ENCODE peak calls at places on chromosome 3, in six cellular contexts. L, U, Q, J, G and M are unnamed samples.

GRCh38 chr3:43732747-43733425 is 42.1 kb downstream of the ABHD5 start:
- DNase-seq in U (no peak), L (no peak), J (no peak), G (no peak), Q (no peak), M (no peak)

GRCh38 chr3:28935141-28935540 is 345.7 kb upstream of the RBMS3 start:
- DNase-seq in Q (no peak), L (no peak), G (no peak), U (no peak), J (no peak), M (no peak)

GRCh38 chr3:136621628-136622027 is 130.6 kb downstream of the STAG1 start:
- DNase-seq in U (no peak), G (no peak), J (no peak), Q (no peak), L (no peak), M (no peak)

GRCh38 chr3:117409701-117410459 is 700.3 kb downstream of the TUSC7 start:
- DNase-seq in U (no peak), Q (no peak), J (peak; percentile 44), L (no peak), G (no peak), M (no peak)

GRCh38 chr3:20186600-20187004 is 596 bp upstream of the SGO1 start:
- DNase-seq in U (no peak), L (no peak), Q (no peak), G (no peak), J (no peak), M (no peak)

GRCh38 chr3:71703796-71704195 is 21.4 kb downstream of the EIF4E3 start:
- DNase-seq in G (no peak), U (no peak), Q (no peak), L (no peak), J (no peak), M (no peak)

GRCh38 chr3:195265363-195265976 is 5.5 kb downstream of the XXYLT1 start:
- DNase-seq in L (no peak), Q (no peak), U (no peak), J (no peak), G (no peak), M (no peak)

GRCh38 chr3:191753186-191753585 is 292.2 kb downstream of the PYDC2 start:
- DNase-seq in L (no peak), U (no peak), Q (no peak), J (no peak), G (no peak), M (no peak)

GRCh38 chr3:132231633-132232032 is 85.6 kb upstream of the ACP3 start:
- DNase-seq in U (no peak), L (no peak), Q (no peak), J (no peak), G (no peak), M (no peak)

GRCh38 chr3:167898091-167898490 is 162.6 kb downstream of the SERPINI1 start:
- DNase-seq in J (no peak), G (no peak), L (no peak), U (no peak), Q (no peak), M (no peak)

GRCh38 chr3:72977060-72977459 is 19.6 kb upstream of the PPP4R2 start:
- DNase-seq in Q (no peak), G (no peak), L (no peak), U (no peak), J (no peak), M (no peak)

GRCh38 chr3:89506462-89507143 is 399.2 kb downstream of the EPHA3 start:
- DNase-seq in J (no peak), G (no peak), U (no peak), L (no peak), Q (no peak), M (no peak)

GRCh38 chr3:52041118-52041847 is 15.1 kb downstream of the DUSP7 start:
- DNase-seq in Q (no peak), G (no peak), U (no peak), L (no peak), J (peak; percentile 65), M (no peak)

GRCh38 chr3:151248772-151249366 is 29.5 kb downstream of the P2RY14 start:
- DNase-seq in G (no peak), L (no peak), U (no peak), J (no peak), Q (no peak), M (no peak)

GRCh38 chr3:99952306-99952705 is 134.6 kb downstream of the CMSS1 start:
- DNase-seq in J (no peak), G (no peak), L (no peak), Q (no peak), U (no peak), M (no peak)

GRCh38 chr3:141798455-141798854 is 35.2 kb downstream of the GRK7 start:
- DNase-seq in J (peak; percentile 20), L (no peak), Q (no peak), U (no peak), G (no peak), M (no peak)

GRCh38 chr3:4207672-4208071 is 95.5 kb upstream of the SETMAR start:
- DNase-seq in J (no peak), L (no peak), U (no peak), G (no peak), Q (no peak), M (no peak)

GRCh38 chr3:13700362-13700761 is 151.4 kb downstream of the FBLN2 start:
- DNase-seq in L (no peak), Q (no peak), U (no peak), G (no peak), J (peak; percentile 71), M (no peak)

GRCh38 chr3:67642190-67642589 is 12.2 kb downstream of the SUCLG2 start:
- DNase-seq in J (no peak), U (no peak), G (no peak), L (no peak), Q (no peak), M (no peak)

GRCh38 chr3:192892981-192893827 is 24.5 kb downstream of the MB21D2 start:
- DNase-seq in L (no peak), J (peak; percentile 33), Q (peak; percentile 33), U (peak; percentile 39), G (peak; percentile 66), M (no peak)

GRCh38 chr3:30324587-30324986 is 281.8 kb upstream of the TGFBR2 start:
- DNase-seq in U (no peak), G (no peak), J (no peak), L (no peak), Q (no peak), M (no peak)

GRCh38 chr3:36932979-36933378 is 11.9 kb downstream of the TRANK1 start:
- DNase-seq in Q (no peak), G (no peak), U (no peak), J (peak; percentile 38), L (no peak), M (no peak)

GRCh38 chr3:72659609-72660008 is 188.6 kb downstream of the SHQ1 start:
- DNase-seq in G (no peak), L (no peak), Q (no peak), U (no peak), J (no peak), M (no peak)

GRCh38 chr3:76369170-76369569 is 583.8 kb upstream of the ZNF717 start:
- DNase-seq in U (no peak), L (no peak), G (no peak), J (no peak), Q (no peak), M (no peak)

GRCh38 chr3:14583543-14584091 is 43.5 kb upstream of the GRIP2 start:
- DNase-seq in G (no peak), U (no peak), L (no peak), J (no peak), Q (no peak), M (no peak)

GRCh38 chr3:53114412-53115074 is 15.7 kb downstream of the RFT1 start:
- DNase-seq in G (no peak), J (no peak), Q (no peak), U (no peak), L (no peak), M (no peak)

GRCh38 chr3:86960551-86960950 is 30.4 kb downstream of the VGLL3 start:
- DNase-seq in U (no peak), L (no peak), G (no peak), Q (no peak), J (no peak), M (no peak)

GRCh38 chr3:169072494-169072893 is 591.0 kb downstream of the MECOM start:
- DNase-seq in L (no peak), J (no peak), G (no peak), Q (no peak), U (no peak), M (no peak)

GRCh38 chr3:69080233-69080644 is at the start of gene UBA3:
- DNase-seq in J (peak; percentile 95), L (peak; percentile 74), Q (peak; percentile 93), G (peak; percentile 97), U (peak; percentile 84), M (peak; percentile 70)